ENCODE peak calls at places on chromosomes 12 and 14, in six cellular contexts. X is astrocyte, D is gastrocnemius medialis, N is transverse colon, E is tibial artery, P is pancreas. F is an unnamed sample. For H3K9me3 and H3K4me1, the result is how much of the 10 kb centered on the place peaks cover.

GRCh38 chr14:63632932-63633514 is 8.6 kb downstream of the WDR89 start:
- DNase-seq in X (no peak), D (no peak), N (no peak), E (no peak), P (no peak), F (no peak)

GRCh38 chr12:28603801-28604200 is 413.5 kb downstream of the CCDC91 start:
- DNase-seq in X (no peak), D (no peak), N (no peak), E (no peak), P (no peak), F (no peak)

GRCh38 chr12:21643758-21644157 is 13.9 kb downstream of the LDHB start:
- DNase-seq in X (no peak), D (no peak), N (no peak), E (no peak), P (no peak), F (no peak)

GRCh38 chr14:71720978-71721624 is 211.1 kb upstream of the RGS6 start:
- DNase-seq in X (peak), D (no peak), N (peak), E (no peak), P (no peak), F (no peak)

GRCh38 chr12:4044736-4045432 is 171.7 kb upstream of the PARP11 start:
- DNase-seq in X (no peak), D (no peak), N (no peak), E (no peak), P (no peak), F (no peak)

GRCh38 chr12:61546296-61546695 is 713.9 kb upstream of the USP15 start:
- DNase-seq in X (no peak), D (no peak), N (no peak), E (no peak), P (no peak), F (no peak)

GRCh38 chr14:95218472-95219193 is 61.3 kb upstream of the DICER1 start:
- DNase-seq in X (no peak), D (no peak), N (no peak), E (no peak), P (no peak), F (no peak)

GRCh38 chr12:27506645-27507189 is 17.3 kb upstream of the PPFIBP1 start:
- DNase-seq in X (no peak), D (no peak), N (no peak), E (no peak), P (no peak), F (peak)

GRCh38 chr12:79194595-79194994 is 330.0 kb downstream of the SYT1 start:
- DNase-seq in X (peak), D (no peak), N (no peak), E (no peak), P (no peak), F (no peak)

GRCh38 chr12:138898-139534 is 72.4 kb downstream of the IQSEC3 start:
- DNase-seq in X (peak), D (no peak), N (no peak), E (no peak), P (no peak), F (peak)

GRCh38 chr14:101072070-101072469 is 168.5 kb upstream of the RTL1 start:
- DNase-seq in X (no peak), D (no peak), N (no peak), E (no peak), P (no peak), F (no peak)

GRCh38 chr12:23084236-23084995 is 459.4 kb downstream of the ETNK1 start:
- DNase-seq in X (peak), D (no peak), N (no peak), E (no peak), P (no peak), F (no peak)

GRCh38 chr12:66662179-66662578 is 16.7 kb downstream of the GRIP1 start:
- DNase-seq in X (no peak), D (no peak), N (no peak), E (no peak), P (no peak), F (no peak)

GRCh38 chr14:21072102-21072501 is 2.0 kb downstream of the ARHGEF40 start:
- DNase-seq in X (peak), D (no peak), N (no peak), E (no peak), P (no peak), F (no peak)

GRCh38 chr12:1791104-1791927 is 29.0 kb upstream of the LRTM2 start:
- DNase-seq in X (peak), D (no peak), N (peak), E (peak), P (no peak), F (no peak)

GRCh38 chr12:65602579-65603295 is 221.5 kb upstream of the HMGA2 start:
- DNase-seq in X (peak), D (peak), N (peak), E (peak), P (no peak), F (peak)

GRCh38 chr14:98369344-98369743 is 902.7 kb downstream of the BCL11B start:
- DNase-seq in X (no peak), D (no peak), N (no peak), E (no peak), P (no peak), F (no peak)

GRCh38 chr14:64841121-64841611 is 38.5 kb downstream of the SPTB start:
- DNase-seq in X (peak), D (peak), N (no peak), E (no peak), P (no peak), F (no peak)

GRCh38 chr12:130157998-130158774 is 4.1 kb upstream of the FZD10 start:
- DNase-seq in X (no peak), D (no peak), N (no peak), E (no peak), P (no peak), F (no peak)

GRCh38 chr14:63295231-63295685 is 23.5 kb downstream of the GPHB5 start:
- DNase-seq in X (no peak), D (no peak), N (no peak), E (no peak), P (no peak), F (no peak)

GRCh38 chr14:64463198-64463597 is 2.1 kb upstream of the AKAP5 start:
- DNase-seq in X (no peak), D (no peak), N (no peak), E (no peak), P (no peak), F (no peak)

GRCh38 chr14:50524731-50525510 is 7.4 kb downstream of the MAP4K5 start:
- DNase-seq in X (no peak), D (no peak), N (no peak), E (no peak), P (no peak), F (no peak)

GRCh38 chr12:55730447-55730820 is 1.6 kb upstream of the CD63 start:
- DNase-seq in X (no peak), D (no peak), N (no peak), E (no peak), P (no peak), F (no peak)

GRCh38 chr14:50830932-50831703 is at the start of gene NIN:
- DNase-seq in X (peak), D (peak), N (peak), E (peak), P (peak), F (peak)

DNA sequence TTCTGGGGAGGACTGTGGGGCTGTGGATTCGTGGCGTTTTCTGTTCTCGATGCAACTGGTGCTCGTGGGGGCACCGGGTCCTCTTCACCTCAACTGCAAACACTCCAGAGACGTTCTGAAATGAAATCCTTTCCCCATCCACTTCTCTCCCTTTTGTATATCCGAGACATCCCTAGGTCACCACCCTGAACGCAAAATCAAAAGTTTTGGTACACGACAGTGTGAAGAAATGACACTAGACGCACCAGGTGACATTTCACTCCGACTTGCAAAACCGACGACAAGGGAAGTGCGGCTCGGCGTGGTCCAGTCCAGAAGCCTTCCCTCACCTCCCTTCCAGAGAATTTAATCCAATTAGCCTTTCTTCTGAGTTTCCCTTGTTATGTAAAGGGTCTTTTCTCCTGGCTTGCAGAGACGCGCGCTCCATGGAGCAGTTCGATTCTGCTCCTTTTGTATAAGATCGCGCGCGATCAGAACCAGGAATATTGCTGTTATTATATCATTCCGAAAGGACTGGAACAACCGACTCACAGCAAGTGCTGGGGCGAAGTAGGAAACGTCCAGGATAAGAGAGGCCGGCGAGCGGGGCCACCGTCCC is 2.5 kb downstream of the RFX4 start:
- DNase-seq in X (no peak), D (no peak), N (no peak), E (no peak), P (no peak), F (no peak)
- H3K4me3 ChIP-seq in X (no peak), D (no peak), N (no peak), E (peak), P (no peak), F (peak)

GRCh38 chr12:133105620-133106019 is 24.5 kb downstream of the ZNF891 start:
- DNase-seq in X (no peak), D (no peak), N (no peak), E (no peak), P (no peak), F (no peak)

GRCh38 chr12:133108150-133108549 is 21.9 kb downstream of the ZNF891 start:
- DNase-seq in X (no peak), D (no peak), N (no peak), E (no peak), P (no peak), F (no peak)

GRCh38 chr12:133106253-133106652 is 23.8 kb downstream of the ZNF891 start:
- DNase-seq in X (no peak), D (no peak), N (no peak), E (no peak), P (no peak), F (no peak)

DNA sequence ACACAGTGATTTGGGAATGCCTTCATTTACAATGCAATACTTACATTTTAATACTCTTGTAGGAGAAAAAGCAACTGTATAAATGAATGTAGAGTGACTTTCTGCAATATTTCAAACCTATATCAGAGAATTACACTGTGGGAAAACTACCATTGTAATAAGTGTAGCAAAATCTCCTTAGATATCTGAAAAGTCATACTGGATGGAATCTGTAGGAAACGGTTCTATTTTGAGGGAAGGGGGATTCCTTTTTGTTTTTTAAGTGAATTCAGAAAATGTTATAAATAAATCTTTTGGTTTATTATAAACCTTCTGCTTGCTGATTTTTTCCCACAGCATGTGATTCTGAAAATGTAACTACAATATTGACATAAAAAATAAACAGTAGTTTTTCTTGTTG is 23.0 kb downstream of the ZNF891 start:
- DNase-seq in X (no peak), D (no peak), N (no peak), E (no peak), P (no peak), F (no peak)
- H3K9me3 ChIP-seq in X (half or more), D (under half), N (half or more), E (half or more), P (under half), F (half or more)

GRCh38 chr14:32009636-32010560 is 67.2 kb upstream of the ARHGAP5 start:
- DNase-seq in X (no peak), D (no peak), N (no peak), E (no peak), P (no peak), F (no peak)

GRCh38 chr14:32010561-32011188 is 66.4 kb upstream of the ARHGAP5 start:
- DNase-seq in X (peak), D (no peak), N (no peak), E (no peak), P (no peak), F (no peak)

GRCh38 chr14:32009221-32009620 is 67.9 kb upstream of the ARHGAP5 start:
- DNase-seq in X (no peak), D (no peak), N (no peak), E (no peak), P (no peak), F (no peak)

GRCh38 chr14:32007755-32008374 is 69.2 kb upstream of the ARHGAP5 start:
- DNase-seq in X (no peak), D (no peak), N (no peak), E (no peak), P (no peak), F (no peak)

GRCh38 chr14:32008602-32009193 is 68.4 kb upstream of the ARHGAP5 start:
- DNase-seq in X (no peak), D (no peak), N (no peak), E (no peak), P (no peak), F (no peak)
- H3K4me1 ChIP-seq in X (under half), D (under half), N (under half), E (under half), P (under half), F (under half)

DNA sequence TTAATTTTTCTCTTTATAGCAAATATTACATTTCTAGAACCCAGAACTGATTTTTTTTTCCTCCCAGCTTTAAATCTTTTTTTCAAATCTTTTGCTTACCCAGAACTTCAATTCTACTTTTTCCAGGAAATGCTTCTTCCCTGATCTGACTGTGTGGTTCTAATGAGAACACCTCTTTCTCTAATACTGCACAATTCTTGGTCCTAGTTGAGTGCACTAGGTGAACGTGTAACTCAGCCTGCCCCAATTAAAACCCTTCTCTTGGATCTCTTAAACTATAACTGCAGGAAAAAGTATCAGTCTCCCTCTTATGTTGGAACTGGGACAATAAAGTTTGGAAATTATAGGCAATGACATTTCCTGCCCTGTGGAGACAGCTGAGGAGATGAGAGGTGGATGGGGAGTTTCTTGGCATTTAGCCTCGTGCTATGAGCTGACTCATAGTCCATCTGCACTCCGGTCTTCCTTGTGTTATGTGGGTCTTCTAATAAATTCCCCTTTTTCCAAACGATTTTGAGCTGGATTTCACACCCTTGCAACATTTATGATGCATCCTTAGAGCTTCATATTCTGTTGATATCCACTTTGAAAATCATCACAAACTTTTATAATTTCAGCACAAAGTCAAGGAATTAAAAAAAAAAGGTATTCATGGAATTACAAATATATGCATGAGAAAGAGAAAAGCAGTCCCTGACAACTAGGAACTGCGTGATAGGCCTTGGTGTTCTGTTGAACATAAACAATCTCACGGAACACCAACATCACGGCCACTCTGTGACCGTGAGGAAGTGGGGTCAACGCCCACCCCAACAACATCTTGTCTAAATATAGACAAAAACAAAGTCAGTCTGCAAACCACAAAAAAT is 52.4 kb downstream of the BRMS1L start:
- DNase-seq in X (peak), D (no peak), N (peak), E (no peak), P (no peak), F (no peak)
- H3K4me3 ChIP-seq in X (peak), D (no peak), N (no peak), E (no peak), P (no peak), F (no peak)

DNA sequence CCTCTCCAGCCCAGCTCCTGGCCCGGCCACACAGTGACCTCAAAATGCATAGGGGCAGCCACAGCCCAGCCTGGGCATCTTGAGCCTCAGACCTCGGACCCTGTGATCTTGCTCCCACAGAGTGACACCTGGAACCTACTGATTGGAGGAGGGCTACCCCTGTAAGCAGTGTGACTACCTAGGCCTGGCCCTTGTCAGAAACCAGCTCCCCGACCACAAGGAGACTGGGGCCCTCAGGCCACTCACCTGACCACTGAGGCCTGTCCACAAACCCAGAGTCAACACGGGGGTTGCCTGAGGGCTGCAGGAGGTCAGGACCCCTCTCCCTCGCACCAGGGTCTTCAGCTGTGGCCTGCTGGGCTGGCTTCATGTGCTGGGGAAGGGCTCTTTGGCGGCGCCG is 9.0 kb downstream of the ANHX start:
- DNase-seq in X (no peak), D (no peak), N (no peak), E (peak), P (no peak), F (no peak)
- H3K9me3 ChIP-seq in X (under half), D (under half), N (under half), E (under half), P (under half), F (half or more)

DNA sequence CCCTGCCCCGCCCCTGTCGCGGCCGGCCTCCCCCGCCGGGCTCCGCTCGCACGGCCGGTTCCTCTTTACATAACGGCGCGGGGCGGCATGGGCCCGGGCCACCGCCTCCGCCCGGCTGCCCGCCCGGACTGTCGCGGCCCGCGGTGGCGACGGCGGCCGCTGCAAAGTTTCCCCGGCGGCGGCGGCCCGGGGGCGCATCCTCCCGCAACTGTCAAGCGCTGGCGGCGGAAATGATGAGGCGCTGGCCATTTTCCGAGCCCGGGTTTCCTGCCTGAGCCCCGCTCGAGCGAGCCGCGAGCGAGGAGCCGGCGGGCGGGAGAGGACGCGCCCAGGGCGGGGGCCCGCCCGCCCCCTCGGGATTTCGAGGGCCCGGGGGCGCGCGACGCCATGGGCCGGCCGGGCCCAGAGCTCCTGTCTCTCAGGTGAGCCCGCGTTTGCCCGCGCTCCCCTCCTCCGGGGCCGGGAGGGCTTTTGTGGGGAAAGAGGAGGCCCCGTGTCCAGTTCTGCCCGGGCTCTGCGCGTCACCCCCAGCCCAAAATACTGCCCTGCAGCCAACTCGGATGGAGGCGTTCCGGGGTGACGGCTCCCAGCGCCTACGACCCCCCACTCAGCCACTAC is at the start of gene SH2B3:
- DNase-seq in X (no peak), D (no peak), N (no peak), E (no peak), P (no peak), F (no peak)
- H3K4me1 ChIP-seq in X (half or more), D (under half), N (under half), E (half or more), P (under half), F (half or more)

GRCh38 chr12:108337235-108338223 is 1.6 kb downstream of the CMKLR1 start:
- DNase-seq in X (no peak), D (no peak), N (no peak), E (peak), P (no peak), F (no peak)

GRCh38 chr12:108341356-108341755 is 2.2 kb upstream of the CMKLR1 start:
- DNase-seq in X (no peak), D (no peak), N (no peak), E (peak), P (no peak), F (no peak)

GRCh38 chr12:108340037-108340436 is 926 bp upstream of the CMKLR1 start:
- DNase-seq in X (no peak), D (no peak), N (no peak), E (peak), P (no peak), F (no peak)

GRCh38 chr12:108341854-108342847 is 3.0 kb upstream of the CMKLR1 start:
- DNase-seq in X (no peak), D (no peak), N (no peak), E (peak), P (no peak), F (no peak)

GRCh38 chr12:108338915-108339657 is at the start of gene CMKLR1:
- DNase-seq in X (no peak), D (peak), N (peak), E (peak), P (peak), F (peak)
- H3K4me3 ChIP-seq in X (no peak), D (peak), N (peak), E (peak), P (peak), F (peak)

GRCh38 chr14:28412076-28412475 is 354.5 kb upstream of the FOXG1 start:
- DNase-seq in X (no peak), D (no peak), N (no peak), E (no peak), P (no peak), F (no peak)
- H3K9me3 ChIP-seq in X (under half), D (under half), N (under half), E (under half), P (under half), F (under half)

F was measured in left ventricle myocardium inferior.